ENCODE peak calls at places on chromosome 4, in four cellular contexts. K, S, I and C are unnamed samples.

GRCh38 chr4:140151700-140152014 is 2.3 kb downstream of the MAML3 start:
- DNase-seq in I (peak), S (no peak), K (peak), C (no peak)

GRCh38 chr4:146112389-146112788 is 63.1 kb upstream of the LSM6 start:
- DNase-seq in I (no peak), S (no peak), K (no peak), C (no peak)

GRCh38 chr4:75513529-75514130 is 573 bp downstream of the RCHY1 start:
- DNase-seq in K (no peak), I (no peak), S (no peak), C (no peak)

GRCh38 chr4:129362685-129363274 is 266.8 kb downstream of the C4orf33 start:
- DNase-seq in I (peak), K (peak), S (peak), C (no peak)

GRCh38 chr4:57633212-57633859 is 523.2 kb upstream of the IGFBP7 start:
- DNase-seq in S (no peak), K (no peak), I (no peak), C (no peak)

GRCh38 chr4:158169931-158170690 is 2.7 kb downstream of the GASK1B start:
- DNase-seq in S (no peak), K (no peak), I (no peak), C (no peak)

GRCh38 chr4:51885371-51885770 is 42.4 kb downstream of the DCUN1D4 start:
- DNase-seq in I (peak), S (peak), K (peak), C (no peak)

GRCh38 chr4:150135134-150135773 is 57.0 kb downstream of the DCLK2 start:
- DNase-seq in S (no peak), K (no peak), I (no peak), C (no peak)

GRCh38 chr4:187602339-187603092 is 393.1 kb upstream of the ZFP42 start:
- DNase-seq in I (no peak), S (no peak), K (no peak), C (no peak)

GRCh38 chr4:158998624-158999023 is 104.3 kb upstream of the RAPGEF2 start:
- DNase-seq in K (peak), S (no peak), I (no peak), C (no peak)

GRCh38 chr4:174120446-174121142 is 162.9 kb downstream of the FBXO8 start:
- DNase-seq in K (peak), S (peak), I (peak), C (peak)

GRCh38 chr4:95114521-95114920 is 356.8 kb downstream of the BMPR1B start:
- DNase-seq in K (no peak), S (no peak), I (no peak), C (no peak)

GRCh38 chr4:10606483-10607155 is 77.9 kb downstream of the CLNK start:
- DNase-seq in S (no peak), K (no peak), I (no peak), C (no peak)

GRCh38 chr4:126405369-126405982 is 1090.7 kb downstream of the FAT4 start:
- DNase-seq in I (peak), S (no peak), K (no peak), C (no peak)

DNA sequence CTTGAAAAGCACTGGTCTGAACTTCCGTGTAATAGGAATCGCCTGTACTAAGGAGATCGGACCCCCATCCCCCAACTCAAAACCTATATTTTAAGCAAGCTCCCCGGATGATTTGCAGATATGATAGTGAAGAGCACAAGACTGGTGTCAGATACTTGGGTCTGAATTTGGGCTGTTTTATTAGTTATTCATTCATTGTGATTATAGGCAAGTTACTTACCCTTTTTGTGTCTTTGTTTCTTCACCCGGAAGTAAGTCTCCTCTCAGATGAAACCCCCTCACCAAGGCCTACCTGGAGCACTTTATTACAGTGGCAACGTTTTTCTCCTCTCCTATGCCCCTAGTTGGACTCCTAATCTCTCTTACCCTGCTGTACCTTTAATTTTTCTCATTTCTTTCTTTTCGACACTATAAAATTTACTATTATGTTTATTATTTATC is 17.4 kb downstream of the STAP1 start:
- DNase-seq in K (no peak), S (no peak), I (no peak), C (no peak)
- H3K27ac ChIP-seq in K (no peak), S (no peak), I (no peak), C (no peak)

DNA sequence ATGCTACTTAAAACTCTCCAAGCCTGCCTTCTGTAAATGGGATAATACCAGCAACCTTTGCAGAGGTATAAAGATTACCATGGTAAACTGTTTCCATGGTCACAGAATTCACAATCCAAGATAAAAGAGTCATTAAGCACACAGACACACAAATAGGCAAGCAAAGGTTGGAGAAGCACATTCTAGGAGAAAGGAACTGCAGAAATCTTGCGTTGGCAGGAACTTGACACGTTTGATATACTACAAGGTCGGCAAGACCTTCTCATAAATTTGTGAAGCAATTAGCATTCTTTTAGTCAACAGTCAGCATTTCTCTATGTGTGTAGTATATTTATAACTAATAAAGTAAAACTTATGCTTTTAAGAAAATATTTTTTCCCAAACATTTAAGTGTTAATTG is 12.3 kb upstream of the CHRNA9 start:
- DNase-seq in S (no peak), K (no peak), I (no peak), C (no peak)
- H3K27ac ChIP-seq in S (peak), K (no peak), I (no peak), C (no peak)

DNA sequence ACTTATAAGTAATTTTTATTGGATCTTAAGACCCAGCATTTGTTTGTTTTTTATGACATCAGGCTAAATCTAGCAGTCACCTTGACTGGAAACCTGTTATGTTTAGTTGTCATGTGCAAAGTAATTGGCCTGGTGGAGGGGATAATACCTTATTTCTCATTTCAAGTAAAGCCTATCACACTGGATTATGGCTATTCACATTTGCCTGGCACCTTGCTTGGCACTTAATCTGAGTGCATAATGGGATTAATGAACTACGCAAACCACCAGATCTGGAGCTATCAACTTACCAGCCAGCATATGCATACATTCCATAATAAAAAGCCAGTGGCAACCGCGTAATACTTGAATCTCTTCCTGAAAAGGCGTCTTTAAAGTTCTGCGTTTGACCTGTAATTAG is 23.2 kb downstream of the SLC7A11 start:
- DNase-seq in I (no peak), S (no peak), K (no peak), C (no peak)
- H3K27ac ChIP-seq in I (no peak), S (no peak), K (no peak), C (no peak)

DNA sequence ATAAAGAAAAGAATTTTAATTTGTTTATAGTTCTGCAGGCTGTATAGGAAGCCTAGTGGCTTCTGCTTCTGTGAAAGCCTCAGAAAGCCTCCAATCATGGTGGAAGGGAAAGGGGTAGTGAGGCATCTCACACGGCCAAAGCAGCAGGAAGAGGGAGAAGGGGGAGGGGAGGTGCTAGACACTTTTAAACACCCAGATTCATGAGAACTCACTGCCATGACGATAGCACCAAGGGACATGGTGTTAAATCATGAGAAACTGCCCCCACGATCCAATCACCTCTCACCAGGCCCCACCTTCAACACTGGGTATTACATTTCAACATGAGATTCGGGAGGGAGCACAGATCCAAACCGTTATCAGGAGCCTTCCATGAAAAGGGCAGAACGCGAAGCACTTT is 18.1 kb downstream of the SMIM31 start:
- DNase-seq in I (no peak), S (no peak), K (no peak), C (no peak)
- H3K27ac ChIP-seq in I (no peak), S (no peak), K (no peak), C (no peak)

GRCh38 chr4:87077834-87078585 is 142.4 kb downstream of the KLHL8 start:
- DNase-seq in K (no peak), I (no peak), S (no peak), C (no peak)

GRCh38 chr4:87076690-87077358 is 142.0 kb downstream of the AFF1 start:
- DNase-seq in S (no peak), I (no peak), K (no peak), C (no peak)

GRCh38 chr4:87079967-87080366 is 140.5 kb downstream of the KLHL8 start:
- DNase-seq in K (no peak), S (no peak), I (no peak), C (no peak)

GRCh38 chr4:87080462-87080861 is 140.0 kb downstream of the KLHL8 start:
- DNase-seq in K (no peak), I (no peak), S (no peak), C (no peak)

DNA sequence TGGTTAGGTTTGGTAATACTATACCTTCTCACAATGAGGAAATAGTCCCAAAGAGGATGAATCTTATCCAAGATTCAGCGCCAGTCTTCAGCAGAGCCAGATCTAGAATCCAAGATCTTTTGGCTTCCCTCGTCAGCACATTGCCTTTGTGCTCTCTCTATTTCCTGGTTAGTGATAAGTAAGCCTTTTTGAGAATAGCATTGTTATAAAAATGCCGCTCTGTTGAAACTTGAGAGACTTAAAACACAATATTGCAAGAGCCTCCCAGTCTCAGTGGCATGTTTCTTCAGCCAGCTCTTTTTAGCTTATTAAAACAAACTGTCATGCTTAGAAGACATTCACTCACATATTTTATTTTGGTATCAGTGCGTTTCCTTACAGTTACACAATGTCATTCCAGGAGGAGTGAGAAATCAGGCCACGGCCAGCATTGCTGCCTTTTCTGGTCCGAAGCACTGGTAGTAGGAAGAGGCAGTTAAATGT is 141.4 kb downstream of the KLHL8 start:
- DNase-seq in I (no peak), S (no peak), K (no peak), C (no peak)
- H3K27ac ChIP-seq in I (peak), S (no peak), K (no peak), C (peak)